ENCODE peak calls at places on chromosomes 11 and 22, in six cellular contexts. One of them, this sample, is unnamed.
A peak's percentile ranks its signal among the peaks of the same experiment; 100 is the strongest.

GRCh38 chr11:116576523-116576922 is 196.3 kb downstream of the BUD13 start:
- DNase-seq in GM12891: no peak
- DNase-seq in NCI-H2029: no peak
- DNase-seq in germinal center: no peak
- DNase-seq in SK-N-DZ: no peak
- DNase-seq in left cardiac atrium: no peak
- DNase-seq in this sample: no peak

GRCh38 chr11:76626921-76627391 is 43.6 kb downstream of the LRRC32 start:
- DNase-seq in GM12891: peak; percentile 41
- DNase-seq in NCI-H2029: no peak
- DNase-seq in germinal center: peak; percentile 66
- DNase-seq in SK-N-DZ: no peak
- DNase-seq in left cardiac atrium: no peak
- DNase-seq in this sample: no peak

GRCh38 chr22:30204742-30205111 is 41.8 kb downstream of the LIF start:
- DNase-seq in GM12891: no peak
- DNase-seq in NCI-H2029: no peak
- DNase-seq in germinal center: no peak
- DNase-seq in SK-N-DZ: no peak
- DNase-seq in left cardiac atrium: no peak
- DNase-seq in this sample: no peak

GRCh38 chr11:6736495-6737121 is 35.2 kb downstream of the OR2AG2 start:
- DNase-seq in GM12891: no peak
- DNase-seq in NCI-H2029: no peak
- DNase-seq in germinal center: no peak
- DNase-seq in SK-N-DZ: no peak
- DNase-seq in left cardiac atrium: no peak
- DNase-seq in this sample: no peak

GRCh38 chr11:64790205-64791095 is 12.1 kb upstream of the SF1 start:
- DNase-seq in GM12891: no peak
- DNase-seq in NCI-H2029: no peak
- DNase-seq in germinal center: no peak
- DNase-seq in SK-N-DZ: no peak
- DNase-seq in left cardiac atrium: peak; percentile 13
- DNase-seq in this sample: no peak

GRCh38 chr11:109085708-109086373 is 336.1 kb upstream of the C11orf87 start:
- DNase-seq in GM12891: no peak
- DNase-seq in NCI-H2029: no peak
- DNase-seq in germinal center: no peak
- DNase-seq in SK-N-DZ: no peak
- DNase-seq in left cardiac atrium: peak; percentile 27
- DNase-seq in this sample: no peak

GRCh38 chr11:34425863-34426262 is 12.9 kb upstream of the CAT start:
- DNase-seq in GM12891: no peak
- DNase-seq in NCI-H2029: no peak
- DNase-seq in germinal center: no peak
- DNase-seq in SK-N-DZ: no peak
- DNase-seq in left cardiac atrium: no peak
- DNase-seq in this sample: no peak

GRCh38 chr11:79375818-79376550 is 64.8 kb downstream of the TENM4 start:
- DNase-seq in GM12891: no peak
- DNase-seq in NCI-H2029: no peak
- DNase-seq in germinal center: no peak
- DNase-seq in SK-N-DZ: no peak
- DNase-seq in left cardiac atrium: no peak
- DNase-seq in this sample: no peak

GRCh38 chr11:58301576-58301975 is 33.5 kb upstream of the OR10W1 start:
- DNase-seq in GM12891: no peak
- DNase-seq in NCI-H2029: no peak
- DNase-seq in germinal center: no peak
- DNase-seq in SK-N-DZ: no peak
- DNase-seq in left cardiac atrium: no peak
- DNase-seq in this sample: no peak

GRCh38 chr11:65931773-65932557 is 12.7 kb downstream of the DRAP1 start:
- DNase-seq in GM12891: no peak
- DNase-seq in NCI-H2029: no peak
- DNase-seq in germinal center: no peak
- DNase-seq in SK-N-DZ: no peak
- DNase-seq in left cardiac atrium: no peak
- DNase-seq in this sample: no peak

GRCh38 chr22:46362221-46362933 is 26.9 kb downstream of the TRMU start:
- DNase-seq in GM12891: no peak
- DNase-seq in NCI-H2029: no peak
- DNase-seq in germinal center: no peak
- DNase-seq in SK-N-DZ: no peak
- DNase-seq in left cardiac atrium: no peak
- DNase-seq in this sample: peak; percentile 41

GRCh38 chr11:46127150-46127638 is 5.9 kb upstream of the PHF21A start:
- DNase-seq in GM12891: peak; percentile 50
- DNase-seq in NCI-H2029: no peak
- DNase-seq in germinal center: peak; percentile 40
- DNase-seq in SK-N-DZ: peak; percentile 31
- DNase-seq in left cardiac atrium: peak; percentile 28
- DNase-seq in this sample: peak; percentile 37

GRCh38 chr22:35593071-35593884 is 23.9 kb downstream of the MB start:
- DNase-seq in GM12891: no peak
- DNase-seq in NCI-H2029: no peak
- DNase-seq in germinal center: no peak
- DNase-seq in SK-N-DZ: no peak
- DNase-seq in left cardiac atrium: no peak
- DNase-seq in this sample: no peak

GRCh38 chr11:74169736-74170458 is 905 bp downstream of the C2CD3 start:
- DNase-seq in GM12891: no peak
- DNase-seq in NCI-H2029: no peak
- DNase-seq in germinal center: no peak
- DNase-seq in SK-N-DZ: peak; percentile 15
- DNase-seq in left cardiac atrium: no peak
- DNase-seq in this sample: no peak

GRCh38 chr22:30078320-30079311 is 1.6 kb upstream of the HORMAD2 start:
- DNase-seq in GM12891: no peak
- DNase-seq in NCI-H2029: peak; percentile 8
- DNase-seq in germinal center: peak; percentile 26
- DNase-seq in SK-N-DZ: no peak
- DNase-seq in left cardiac atrium: no peak
- DNase-seq in this sample: no peak

GRCh38 chr11:17298302-17298701 is 21.8 kb downstream of the NUCB2 start:
- DNase-seq in GM12891: no peak
- DNase-seq in NCI-H2029: no peak
- DNase-seq in germinal center: no peak
- DNase-seq in SK-N-DZ: no peak
- DNase-seq in left cardiac atrium: no peak
- DNase-seq in this sample: no peak

GRCh38 chr11:69734367-69734766 is 30.5 kb upstream of the FGF19 start:
- DNase-seq in GM12891: no peak
- DNase-seq in NCI-H2029: no peak
- DNase-seq in germinal center: no peak
- DNase-seq in SK-N-DZ: no peak
- DNase-seq in left cardiac atrium: no peak
- DNase-seq in this sample: no peak

GRCh38 chr11:74819400-74819799 is 70.8 kb downstream of the RNF169 start:
- DNase-seq in GM12891: no peak
- DNase-seq in NCI-H2029: no peak
- DNase-seq in germinal center: no peak
- DNase-seq in SK-N-DZ: no peak
- DNase-seq in left cardiac atrium: no peak
- DNase-seq in this sample: no peak

GRCh38 chr11:69811431-69811830 is 7.8 kb downstream of the FGF3 start:
- DNase-seq in GM12891: no peak
- DNase-seq in NCI-H2029: no peak
- DNase-seq in germinal center: no peak
- DNase-seq in SK-N-DZ: no peak
- DNase-seq in left cardiac atrium: no peak
- DNase-seq in this sample: no peak

This sample was measured in NCI-H774.